ENCODE peak calls at places on chromosomes 5 and 9, in nine cellular contexts. F is neural progenitor cell, E is ovary, A is foreskin fibroblast, D is heart right ventricle, J is sigmoid colon, V is mucosa of descending colon, K is lung, R is Peyer's patch. P is an unnamed sample.

GRCh38 chr9:20319641-20320337 is 302.5 kb downstream of the MLLT3 start:
- DNase-seq in F (no peak), E (no peak), A (peak), D (no peak), J (no peak), V (no peak), K (no peak), R (no peak), P (peak)

GRCh38 chr5:57710126-57710525 is 227.5 kb upstream of the ACTBL2 start:
- DNase-seq in F (no peak), E (no peak), A (peak), D (no peak), J (no peak), V (no peak), K (no peak), R (no peak), P (no peak)

GRCh38 chr5:3035452-3035851 is 284.0 kb upstream of the IRX2 start:
- DNase-seq in F (no peak), E (no peak), A (no peak), D (no peak), J (no peak), V (no peak), K (no peak), R (no peak), P (no peak)

GRCh38 chr5:73897886-73898285 is 271.9 kb downstream of the ARHGEF28 start:
- DNase-seq in F (no peak), E (no peak), A (no peak), D (peak), J (no peak), V (no peak), K (no peak), R (no peak), P (no peak)

GRCh38 chr5:30392897-30393296 is 800.6 kb upstream of the CDH6 start:
- DNase-seq in F (no peak), E (no peak), A (peak), D (no peak), J (no peak), V (no peak), K (no peak), R (no peak), P (no peak)

GRCh38 chr9:74948897-74949296 is 3.8 kb downstream of the C9orf40 start:
- DNase-seq in F (no peak), E (no peak), A (no peak), D (no peak), J (no peak), V (no peak), K (no peak), R (no peak), P (no peak)

GRCh38 chr5:175460126-175460525 is 16.1 kb upstream of the DRD1 start:
- DNase-seq in F (no peak), E (no peak), A (peak), D (no peak), J (no peak), V (peak), K (no peak), R (no peak), P (peak)

GRCh38 chr9:122097679-122098315 is 4.7 kb upstream of the TTLL11 start:
- DNase-seq in F (no peak), E (no peak), A (peak), D (no peak), J (no peak), V (no peak), K (no peak), R (no peak), P (no peak)

GRCh38 chr9:73074176-73074708 is 77.4 kb upstream of the ANXA1 start:
- DNase-seq in F (no peak), E (no peak), A (peak), D (no peak), J (no peak), V (no peak), K (no peak), R (no peak), P (peak)

DNA sequence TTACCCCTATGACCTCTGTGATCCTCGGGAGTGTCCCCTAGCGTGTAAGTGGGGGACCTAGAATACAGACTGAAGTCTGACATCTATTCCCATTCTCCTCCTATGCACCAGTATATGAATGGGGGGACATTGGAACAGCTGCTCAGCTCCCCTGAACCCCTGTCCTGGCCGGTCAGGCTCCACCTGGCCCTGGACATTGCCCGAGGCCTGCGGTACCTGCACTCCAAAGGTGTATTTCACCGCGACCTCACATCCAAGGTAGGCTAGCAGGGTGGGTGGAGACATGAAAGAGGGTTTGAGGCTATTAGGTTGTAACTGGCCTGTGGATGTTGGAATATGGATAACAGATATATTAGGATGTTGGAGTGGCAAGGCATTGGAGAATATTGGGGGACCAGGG is 1.7 kb downstream of the TESK1 start:
- DNase-seq in F (no peak), E (no peak), A (no peak), D (no peak), J (no peak), V (no peak), K (no peak), R (no peak), P (no peak)
- H3K4me3 ChIP-seq in F (peak), E (no peak), A (peak), D (peak), J (no peak), V (no peak), K (no peak), R (no peak), P (no peak)

GRCh38 chr9:2597483-2597882 is 24.1 kb upstream of the VLDLR start:
- DNase-seq in F (no peak), E (no peak), A (peak), D (no peak), J (no peak), V (no peak), K (no peak), R (no peak), P (peak)
- TF ChIP-seq CTCF in F (no peak), E (no peak), A (no peak), D (no peak), J (no peak), V (no peak), K (no peak), R (no peak), P (no peak)

DNA sequence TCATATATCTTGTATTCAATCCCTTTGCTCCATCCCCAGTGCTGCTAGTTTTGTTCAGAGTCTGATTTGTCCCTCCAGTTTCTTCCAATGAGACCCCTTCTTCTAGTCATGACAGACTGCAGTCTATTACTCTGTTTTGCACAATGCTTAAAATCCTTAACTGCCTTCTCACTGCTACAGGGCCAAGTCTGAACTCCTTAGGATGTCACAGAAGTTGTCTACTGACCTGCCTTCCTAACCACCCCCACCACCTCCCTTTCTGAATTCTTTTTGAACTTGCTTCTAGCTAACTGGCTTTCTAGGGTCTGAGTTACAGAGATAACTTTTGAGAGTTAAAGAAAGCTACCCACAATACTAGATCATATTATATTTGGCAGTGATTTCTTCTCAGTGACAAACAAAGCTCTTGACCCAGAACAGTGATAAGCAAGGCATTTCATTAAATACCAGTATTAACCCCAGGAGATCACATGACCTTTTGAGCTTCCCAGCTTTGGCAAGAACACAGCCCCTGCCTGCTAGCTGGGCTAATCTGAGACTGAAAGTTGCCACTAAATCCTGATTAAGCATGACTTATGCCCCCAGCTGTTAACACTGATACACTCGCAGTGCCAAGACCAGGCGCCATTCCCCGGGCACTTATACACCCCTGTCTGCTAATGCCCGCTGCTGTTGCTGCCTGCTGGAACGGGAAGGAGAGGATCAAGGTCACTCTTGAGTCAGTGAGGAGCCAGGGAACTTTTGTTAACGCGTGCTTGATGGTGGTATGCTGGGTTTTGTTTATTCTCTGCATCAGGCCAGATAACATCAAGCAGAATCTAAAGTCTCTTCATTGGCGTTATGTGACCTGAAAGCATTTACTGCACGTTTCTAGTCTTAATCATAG is 36.4 kb upstream of the ADAMTSL1 start:
- DNase-seq in F (peak), E (peak), A (peak), D (peak), J (peak), V (no peak), K (no peak), R (no peak), P (peak)
- H3K4me3 ChIP-seq in F (no peak), E (peak), A (no peak), D (peak), J (peak), V (no peak), K (no peak), R (no peak), P (no peak)

GRCh38 chr9:14653511-14653910 is 39.7 kb downstream of the ZDHHC21 start:
- DNase-seq in F (no peak), E (no peak), A (no peak), D (no peak), J (no peak), V (no peak), K (no peak), R (no peak), P (no peak)
- TF ChIP-seq CTCF in F (no peak), E (no peak), A (no peak), D (no peak), J (no peak), V (no peak), K (no peak), R (no peak), P (no peak)

DNA sequence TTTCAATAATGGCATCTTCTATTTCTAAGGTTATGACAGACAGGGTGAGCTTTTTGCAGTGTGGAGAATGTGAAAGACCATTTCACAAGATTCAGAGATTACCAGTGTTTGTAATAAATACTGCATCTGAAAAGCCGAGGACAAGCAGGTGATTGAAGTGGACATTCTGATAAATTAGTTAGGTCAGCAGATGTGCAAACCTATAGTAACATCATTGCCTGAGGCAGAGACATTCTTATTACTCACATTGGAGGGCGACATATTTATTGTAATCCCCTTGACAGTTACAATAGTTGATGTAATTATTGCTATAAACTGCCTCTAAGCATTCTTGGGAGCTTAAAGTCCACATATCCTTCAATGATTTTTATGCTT is 3.3 kb downstream of the RASGRF2 start:
- DNase-seq in F (no peak), E (no peak), A (no peak), D (no peak), J (no peak), V (no peak), K (no peak), R (no peak), P (peak)
- H3K4me3 ChIP-seq in F (no peak), E (no peak), A (no peak), D (peak), J (no peak), V (no peak), K (no peak), R (no peak), P (no peak)

GRCh38 chr5:163976691-163977090 is 471.3 kb downstream of the MAT2B start:
- DNase-seq in F (no peak), E (no peak), A (no peak), D (no peak), J (no peak), V (no peak), K (no peak), R (no peak), P (no peak)

DNA sequence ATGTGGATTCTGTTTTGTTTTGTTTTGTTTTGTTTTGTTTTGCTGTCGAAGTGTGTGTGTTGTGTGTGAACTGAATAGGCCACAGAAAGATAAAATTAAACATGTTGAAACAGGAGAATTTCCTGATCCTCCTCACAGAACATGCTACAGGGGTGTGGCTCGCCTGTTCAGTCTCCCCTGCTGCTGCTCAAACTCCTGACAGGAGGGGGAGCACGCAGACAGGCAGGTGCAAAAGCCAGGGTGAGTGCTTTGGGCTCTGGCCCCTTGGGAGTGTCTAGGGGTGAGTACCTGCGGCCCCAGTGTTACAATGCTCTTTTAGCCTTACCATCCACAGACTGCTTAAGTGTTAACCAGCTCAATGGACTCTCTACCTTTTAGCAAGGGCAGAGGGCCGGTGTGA is 473.5 kb downstream of the MAT2B start:
- DNase-seq in F (peak), E (no peak), A (no peak), D (no peak), J (no peak), V (peak), K (no peak), R (no peak), P (no peak)
- TF ChIP-seq CTCF in F (peak), E (no peak), A (no peak), D (no peak), J (no peak), V (no peak), K (no peak), R (peak), P (no peak)

DNA sequence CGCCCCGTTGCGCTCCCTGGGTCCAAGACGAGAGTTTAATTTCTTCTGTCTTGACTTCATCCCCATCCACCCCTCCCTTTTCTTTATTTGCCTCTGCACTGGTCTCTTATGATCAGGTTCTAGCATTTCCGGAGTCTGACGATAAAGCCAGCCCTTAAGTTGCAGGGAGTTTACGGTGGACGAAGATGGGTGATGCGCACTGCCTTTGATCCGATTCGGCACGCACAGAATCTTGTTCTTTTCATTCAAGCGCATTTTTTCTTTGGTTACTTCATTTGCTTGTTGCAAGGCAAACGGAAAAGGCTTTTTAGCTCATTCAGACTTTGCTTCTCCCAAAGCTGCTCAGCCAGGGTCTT is 490 bp upstream of the MCTP1 start:
- DNase-seq in F (peak), E (no peak), A (peak), D (no peak), J (no peak), V (no peak), K (no peak), R (no peak), P (peak)
- H3K4me3 ChIP-seq in F (peak), E (peak), A (no peak), D (peak), J (peak), V (no peak), K (no peak), R (no peak), P (peak)